ENCODE peak calls at places on chromosomes 12 and 14, in nine cellular contexts. P, M, R, Q, I, Y, J, U and H are unnamed samples.

GRCh38 chr12:49930515-49931288 is 19.8 kb upstream of the AQP2 start:
- DNase-seq in Q (peak; percentile 83), J (peak; percentile 91), M (no peak), R (no peak), Y (peak; percentile 68), U (peak; percentile 59), P (no peak), I (no peak), H (no peak)

GRCh38 chr12:57893460-57894353 is 47.2 kb upstream of the CTDSP2 start:
- DNase-seq in R (peak; percentile 61), Q (peak; percentile 91), Y (peak; percentile 81), P (peak; percentile 62), U (no peak), M (no peak), J (peak; percentile 94), I (no peak), H (peak; percentile 53)

GRCh38 chr12:130447655-130447965 is 109.9 kb downstream of the PIWIL1 start:
- DNase-seq in P (no peak), U (no peak), R (no peak), Y (no peak), J (no peak), I (no peak), Q (no peak), M (no peak), H (no peak)

GRCh38 chr12:124466200-124467128 is 100.9 kb downstream of the NCOR2 start:
- DNase-seq in Y (peak; percentile 24), Q (peak; percentile 16), R (no peak), J (peak; percentile 45), U (no peak), P (no peak), I (peak; percentile 89), M (peak; percentile 96), H (no peak)

GRCh38 chr14:50734950-50735697 is 67.0 kb upstream of the SAV1 start:
- DNase-seq in Q (no peak), J (no peak), P (no peak), Y (no peak), M (no peak), R (no peak), U (peak; percentile 54), I (no peak), H (no peak)

GRCh38 chr14:95667251-95667693 is 19.0 kb upstream of the TCL1B start:
- DNase-seq in U (no peak), I (peak; percentile 94), R (no peak), M (peak; percentile 59), P (no peak), Y (no peak), Q (no peak), J (no peak), H (no peak)

GRCh38 chr12:32089156-32089950 is 17.3 kb upstream of the BICD1 start:
- DNase-seq in R (no peak), P (no peak), U (peak; percentile 64), Q (no peak), M (no peak), Y (no peak), J (peak; percentile 19), I (no peak), H (no peak)

GRCh38 chr14:72678360-72678759 is 215.5 kb downstream of the DPF3 start:
- DNase-seq in R (no peak), Q (peak; percentile 87), I (no peak), Y (peak; percentile 63), J (peak; percentile 85), P (no peak), U (peak; percentile 43), M (no peak), H (no peak)

GRCh38 chr12:21248679-21249078 is 86.0 kb downstream of the SLCO1A2 start:
- DNase-seq in J (peak; percentile 42), R (peak; percentile 50), M (no peak), I (peak; percentile 6), Q (no peak), Y (no peak), U (peak; percentile 39), P (no peak), H (no peak)

GRCh38 chr12:124404162-124404561 is 109.3 kb downstream of the RFLNA start:
- DNase-seq in Y (no peak), Q (no peak), P (no peak), I (no peak), J (peak; percentile 45), M (no peak), R (no peak), U (no peak), H (no peak)

GRCh38 chr14:22558221-22558913 is 30.7 kb downstream of the DAD1 start:
- DNase-seq in J (no peak), Y (no peak), M (no peak), U (no peak), Q (no peak), R (peak; percentile 79), P (peak; percentile 53), I (peak; percentile 71), H (peak; percentile 30)

GRCh38 chr14:73418227-73418626 is 40.1 kb downstream of the NUMB start:
- DNase-seq in R (no peak), I (no peak), P (no peak), Y (no peak), Q (no peak), U (no peak), M (no peak), J (no peak), H (no peak)

GRCh38 chr14:58078068-58078467 is 73.9 kb downstream of the ARMH4 start:
- DNase-seq in J (peak; percentile 79), U (peak; percentile 54), Q (peak; percentile 84), I (no peak), P (no peak), M (no peak), Y (peak; percentile 89), R (peak; percentile 24), H (no peak)

GRCh38 chr12:104485651-104486341 is 29.0 kb downstream of the CHST11 start:
- DNase-seq in M (peak; percentile 91), U (no peak), J (peak; percentile 39), Y (no peak), I (peak; percentile 78), R (no peak), P (no peak), Q (no peak), H (peak; percentile 69)

GRCh38 chr12:5656836-5657235 is 224.9 kb downstream of the NTF3 start:
- DNase-seq in P (no peak), R (no peak), I (no peak), U (no peak), Q (no peak), M (no peak), Y (no peak), J (no peak), H (no peak)

GRCh38 chr12:122437656-122438121 is 15.2 kb upstream of the CLIP1 start:
- DNase-seq in U (peak; percentile 55), Y (peak; percentile 77), M (no peak), P (no peak), Q (peak; percentile 84), I (no peak), R (no peak), J (peak; percentile 94), H (no peak)
- H2AFZ ChIP-seq in U (peak overlapping the region; percentile 7), Y (peak overlapping the region; percentile 50), M (no peak overlapping the region), P (no peak overlapping the region), Q (peak overlapping the region; percentile 87), I (no peak overlapping the region), R (peak overlapping the region; percentile 72), J (peak overlapping the region; percentile 81), H (peak overlapping the region; percentile 69)

DNA sequence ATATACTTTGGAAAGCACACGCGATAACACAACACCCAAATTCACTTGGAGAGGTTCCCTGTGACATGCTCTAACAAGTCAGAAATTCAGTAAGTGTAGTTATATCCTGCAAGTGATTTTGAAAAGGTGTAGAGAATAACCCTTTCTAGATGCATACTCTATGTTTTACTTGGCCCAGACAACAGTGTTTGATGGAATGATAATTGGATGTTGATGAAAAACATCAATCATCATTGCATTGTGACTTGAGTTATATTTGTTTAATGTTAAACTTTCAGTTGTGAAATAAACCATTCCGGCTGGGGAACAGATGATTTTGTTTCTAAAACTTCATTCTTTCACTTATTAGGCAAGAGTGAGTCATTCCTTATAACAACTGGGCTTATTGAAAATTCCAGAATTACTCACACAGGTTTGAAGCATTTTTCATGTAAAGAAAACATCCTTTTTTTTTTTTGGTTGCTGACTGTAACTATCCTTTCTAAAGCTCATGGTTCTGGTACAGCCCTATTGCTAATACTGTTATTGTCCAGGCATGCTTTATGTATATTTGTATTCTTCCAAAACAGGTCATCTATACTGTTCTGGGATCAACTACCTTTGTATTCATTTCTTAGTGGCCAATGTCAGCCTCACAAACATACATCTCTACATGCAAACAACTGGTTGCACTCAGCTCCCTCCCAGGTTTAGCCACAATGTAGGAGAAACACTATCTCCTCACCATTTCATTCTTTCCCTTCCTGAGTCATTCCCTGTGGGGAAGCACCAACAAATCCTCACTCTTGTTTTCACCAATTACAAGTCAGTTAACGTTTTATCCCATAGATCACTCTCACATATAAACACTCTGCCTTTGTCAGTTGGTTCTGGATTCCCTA is 121.2 kb upstream of the LRIG3 start:
- DNase-seq in U (peak; percentile 94), R (no peak), M (no peak), I (no peak), J (peak; percentile 96), Y (peak; percentile 95), Q (peak; percentile 96), P (no peak), H (no peak)
- H2AFZ ChIP-seq in U (peak overlapping the region; percentile 10), R (no peak overlapping the region), M (no peak overlapping the region), I (no peak overlapping the region), J (peak overlapping the region; percentile 13), Y (peak overlapping the region; percentile 22), Q (no peak overlapping the region), P (no peak overlapping the region), H (no peak overlapping the region)

GRCh38 chr14:31746326-31746725 is 185.1 kb downstream of the NUBPL start:
- DNase-seq in Y (no peak), U (no peak), M (no peak), J (peak; percentile 11), I (no peak), Q (no peak), P (no peak), R (no peak), H (no peak)
- H2AFZ ChIP-seq in Y (no peak overlapping the region), U (no peak overlapping the region), M (no peak overlapping the region), J (no peak overlapping the region), I (no peak overlapping the region), Q (no peak overlapping the region), P (no peak overlapping the region), R (no peak overlapping the region), H (no peak overlapping the region)

DNA sequence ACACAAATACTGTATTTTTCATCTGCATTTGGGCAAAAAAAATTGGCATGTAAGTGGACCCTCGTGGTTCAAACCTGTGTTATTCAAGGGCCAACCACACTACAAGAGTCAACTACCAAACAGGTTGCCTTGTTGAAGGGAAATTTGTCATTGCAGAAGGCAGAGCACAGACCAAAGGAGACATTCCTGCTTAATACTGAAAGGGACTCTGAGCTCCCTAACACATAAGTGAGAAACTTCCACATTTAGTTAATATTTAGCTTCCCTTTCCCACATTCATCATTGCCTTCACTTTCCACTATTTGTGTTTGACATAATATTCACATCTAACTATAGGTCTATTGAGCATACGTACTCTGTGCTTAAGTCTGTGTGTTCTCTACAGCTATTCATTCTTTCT is 266.9 kb downstream of the KCNH5 start:
- DNase-seq in J (no peak), P (no peak), I (no peak), Q (no peak), U (no peak), R (no peak), M (no peak), Y (no peak), H (no peak)
- H2AFZ ChIP-seq in J (no peak overlapping the region), P (no peak overlapping the region), I (no peak overlapping the region), Q (no peak overlapping the region), U (no peak overlapping the region), R (no peak overlapping the region), M (no peak overlapping the region), Y (no peak overlapping the region), H (no peak overlapping the region)

GRCh38 chr12:78261901-78262300 is 431.2 kb downstream of the NAV3 start:
- DNase-seq in Q (no peak), U (no peak), M (no peak), I (no peak), J (no peak), P (no peak), R (no peak), Y (no peak), H (no peak)
- H2AFZ ChIP-seq in Q (no peak overlapping the region), U (peak overlapping the region; percentile 61), M (no peak overlapping the region), I (no peak overlapping the region), J (peak overlapping the region; percentile 44), P (no peak overlapping the region), R (peak overlapping the region; percentile 69), Y (no peak overlapping the region), H (no peak overlapping the region)

GRCh38 chr14:23578560-23579310 is at the start of gene JPH4:
- DNase-seq in I (no peak), R (peak; percentile 79), P (no peak), U (no peak), Q (no peak), Y (no peak), J (no peak), M (no peak), H (no peak)
- H2AFZ ChIP-seq in I (no peak within 1 kb of the TSS), R (peak within 1 kb of the TSS; percentile 78), P (no peak within 1 kb of the TSS), U (no peak within 1 kb of the TSS), Q (peak within 1 kb of the TSS; percentile 32), Y (no peak within 1 kb of the TSS), J (no peak within 1 kb of the TSS), M (peak within 1 kb of the TSS; percentile 26), H (no peak within 1 kb of the TSS)